ENCODE peak calls at places on chromosomes 12 and 14, in eight cellular contexts. J is A549; I is upper lobe of right lung; M is CD4-positive, alpha-beta T cell; T is tibial nerve; A is coronary artery; R is heart left ventricle; E is kidney epithelial cell. D is an unnamed sample.

GRCh38 chr12:242496-242895 is 20.1 kb downstream of the SLC6A13 start:
- DNase-seq in I (no peak), A (no peak), M (no peak), J (no peak), T (no peak), R (no peak), E (no peak), D (no peak)

GRCh38 chr12:111169032-111169431 is 199.9 kb downstream of the PHETA1 start:
- DNase-seq in E (no peak), I (no peak), R (no peak), A (no peak), M (no peak), J (no peak), T (no peak), D (no peak)

GRCh38 chr12:52189376-52190174 is 2.2 kb downstream of the KRT80 start:
- DNase-seq in E (no peak), J (no peak), T (no peak), I (no peak), M (no peak), R (no peak), A (no peak), D (no peak)

GRCh38 chr14:64766430-64767151 is 62.4 kb downstream of the PLEKHG3 start:
- DNase-seq in M (no peak), I (no peak), E (no peak), J (no peak), T (no peak), A (no peak), R (no peak), D (no peak)

GRCh38 chr14:100708349-100709217 is 18.1 kb upstream of the DLK1 start:
- DNase-seq in T (peak), R (peak), E (no peak), M (no peak), A (no peak), J (no peak), I (peak), D (peak)

GRCh38 chr12:418432-418831 is 17.0 kb downstream of the CCDC77 start:
- DNase-seq in I (no peak), T (no peak), J (no peak), E (no peak), R (no peak), M (no peak), A (no peak), D (no peak)

GRCh38 chr14:40188006-40188405 is 755.8 kb upstream of the FBXO33 start:
- DNase-seq in R (no peak), J (no peak), E (peak), T (no peak), A (no peak), I (no peak), M (no peak), D (no peak)

GRCh38 chr14:104446611-104447010 is 133.0 kb upstream of the C14orf180 start:
- DNase-seq in M (no peak), R (no peak), E (no peak), I (peak), J (no peak), A (no peak), T (no peak), D (no peak)

GRCh38 chr14:76782885-76783566 is 21.8 kb downstream of the VASH1 start:
- DNase-seq in I (no peak), J (no peak), R (no peak), M (no peak), A (no peak), E (no peak), T (no peak), D (no peak)

GRCh38 chr14:66395300-66395699 is 90.9 kb upstream of the CCDC196 start:
- DNase-seq in I (no peak), A (no peak), J (no peak), M (no peak), E (no peak), R (no peak), T (no peak), D (no peak)

GRCh38 chr12:31485570-31485969 is 105.4 kb downstream of the DENND5B start:
- DNase-seq in T (no peak), E (no peak), J (no peak), I (no peak), A (no peak), R (no peak), M (no peak), D (no peak)

GRCh38 chr14:102870994-102871831 is 51.2 kb upstream of the AMN start:
- DNase-seq in E (no peak), M (no peak), J (no peak), A (no peak), R (peak), I (no peak), T (no peak), D (no peak)

GRCh38 chr14:76926521-76927251 is 100.5 kb downstream of the LRRC74A start:
- DNase-seq in T (peak), M (peak), I (no peak), R (peak), A (no peak), J (no peak), E (no peak), D (no peak)

GRCh38 chr14:62691613-62692489 is 353.4 kb downstream of the KCNH5 start:
- DNase-seq in J (peak), A (no peak), E (peak), M (no peak), T (no peak), I (no peak), R (no peak), D (peak)

GRCh38 chr12:74322792-74323191 is 214.8 kb upstream of the ATXN7L3B start:
- DNase-seq in R (no peak), T (no peak), I (no peak), A (no peak), M (no peak), E (no peak), J (no peak), D (no peak)

GRCh38 chr12:105445261-105446015 is 114.9 kb downstream of the C12orf75 start:
- DNase-seq in J (no peak), A (no peak), M (no peak), T (no peak), I (no peak), E (no peak), R (no peak), D (no peak)

GRCh38 chr12:6604254-6605029 is 2.7 kb downstream of the CHD4 start:
- DNase-seq in J (no peak), E (no peak), I (no peak), A (no peak), T (no peak), R (no peak), M (no peak), D (no peak)

GRCh38 chr12:34406996-34407300 is 384.7 kb downstream of the ALG10 start:
- DNase-seq in E (no peak), T (no peak), J (no peak), A (peak), I (no peak), M (no peak), R (peak), D (peak)

GRCh38 chr12:131067993-131068942 is 114.6 kb downstream of the ADGRD1 start:
- DNase-seq in M (no peak), R (peak), T (no peak), J (no peak), A (peak), E (no peak), I (no peak), D (no peak)

GRCh38 chr12:53046655-53047220 is 3.1 kb upstream of the TNS2 start:
- DNase-seq in I (peak), A (peak), M (no peak), R (peak), E (no peak), J (peak), T (peak), D (no peak)

GRCh38 chr12:124328116-124328515 is 33.2 kb downstream of the RFLNA start:
- DNase-seq in J (no peak), M (no peak), A (no peak), T (no peak), I (no peak), R (peak), E (no peak), D (no peak)

GRCh38 chr12:33588082-33588712 is 148.6 kb upstream of the SYT10 start:
- DNase-seq in J (no peak), T (no peak), A (no peak), E (no peak), R (no peak), I (no peak), M (no peak), D (no peak)

GRCh38 chr12:24270464-24270863 is 321.0 kb upstream of the SOX5 start:
- DNase-seq in R (no peak), A (no peak), J (no peak), I (no peak), E (no peak), M (no peak), T (no peak), D (no peak)

GRCh38 chr12:103495158-103495782 is 498 bp downstream of the C12orf42 start:
- DNase-seq in A (no peak), I (peak), J (peak), R (no peak), E (no peak), T (no peak), M (peak), D (no peak)

GRCh38 chr12:75542942-75543341 is 31.5 kb upstream of the KRR1 start:
- DNase-seq in T (no peak), M (no peak), A (no peak), J (no peak), I (no peak), E (no peak), R (no peak), D (no peak)

GRCh38 chr12:117121456-117121855 is 22.2 kb upstream of the TESC start:
- DNase-seq in J (no peak), I (peak), T (no peak), R (no peak), E (no peak), A (no peak), M (no peak), D (no peak)

GRCh38 chr12:10341892-10342509 is 34.3 kb downstream of the KLRD1 start:
- DNase-seq in T (no peak), E (no peak), J (no peak), A (no peak), M (no peak), I (no peak), R (no peak), D (no peak)

GRCh38 chr12:54631988-54632728 is 2.5 kb downstream of the LACRT start:
- DNase-seq in R (no peak), T (no peak), A (no peak), J (no peak), I (no peak), M (no peak), E (no peak), D (no peak)

GRCh38 chr14:54650331-54651017 is 83.5 kb downstream of the SAMD4A start:
- DNase-seq in T (peak), I (peak), R (peak), M (no peak), E (peak), A (peak), J (peak), D (no peak)

GRCh38 chr12:12333980-12334709 is 15.9 kb downstream of the MANSC1 start:
- DNase-seq in R (peak), I (peak), J (peak), M (peak), T (peak), A (no peak), E (no peak), D (peak)

GRCh38 chr14:70254476-70254961 is 65.8 kb upstream of the SLC8A3 start:
- DNase-seq in M (no peak), E (no peak), T (no peak), I (peak), R (peak), J (no peak), A (no peak), D (peak)

GRCh38 chr12:56237552-56237951 is 7.7 kb downstream of the SLC39A5 start:
- DNase-seq in R (no peak), T (no peak), M (no peak), I (no peak), A (no peak), E (no peak), J (no peak), D (no peak)

GRCh38 chr12:22121224-22121623 is 75.2 kb downstream of the CMAS start:
- DNase-seq in M (peak), E (no peak), J (no peak), R (no peak), T (no peak), A (no peak), I (no peak), D (peak)

GRCh38 chr14:73724696-73725095 is 10.5 kb upstream of the PNMA1 start:
- DNase-seq in R (no peak), M (no peak), J (no peak), E (no peak), I (peak), A (peak), T (no peak), D (no peak)

GRCh38 chr14:73723411-73723798 is 9.2 kb upstream of the PNMA1 start:
- DNase-seq in I (no peak), E (no peak), R (no peak), T (no peak), J (no peak), A (no peak), M (no peak), D (no peak)

GRCh38 chr14:73725116-73726024 is 11.2 kb upstream of the PNMA1 start:
- DNase-seq in M (no peak), T (peak), R (no peak), I (peak), J (no peak), E (no peak), A (no peak), D (no peak)

GRCh38 chr14:73722581-73722980 is 8.4 kb upstream of the PNMA1 start:
- DNase-seq in I (peak), M (no peak), J (no peak), A (no peak), R (no peak), E (no peak), T (no peak), D (no peak)

GRCh38 chr14:73723799-73724621 is 9.8 kb upstream of the PNMA1 start:
- DNase-seq in T (peak), J (peak), A (peak), I (peak), E (no peak), M (no peak), R (peak), D (no peak)
- TF ChIP-seq CTCF in T (peak), J (peak), A (no peak), I (peak), E (no peak), M (no peak), R (peak), D (no peak)

GRCh38 chr12:69583203-69583602 is 2.1 kb upstream of the CCT2 start:
- DNase-seq in R (no peak), T (no peak), M (no peak), J (no peak), E (no peak), A (no peak), I (no peak), D (no peak)
- TF ChIP-seq CTCF in R (no peak), T (no peak), M (no peak), J (no peak), E (peak), A (no peak), I (no peak), D (no peak)

GRCh38 chr12:67663121-67663520 is 14.6 kb downstream of the DYRK2 start:
- DNase-seq in M (no peak), E (no peak), I (no peak), T (no peak), R (no peak), A (no peak), J (no peak), D (no peak)
- TF ChIP-seq CTCF in M (no peak), E (no peak), I (no peak), T (no peak), R (no peak), A (no peak), J (no peak), D (no peak)

GRCh38 chr12:16272222-16272621 is 5.3 kb downstream of the SLC15A5 start:
- DNase-seq in R (no peak), J (no peak), M (no peak), T (no peak), A (no peak), I (no peak), E (no peak), D (no peak)

GRCh38 chr12:16282978-16283377 is 5.5 kb upstream of the SLC15A5 start:
- DNase-seq in E (no peak), M (no peak), J (no peak), T (no peak), I (no peak), R (no peak), A (no peak), D (no peak)

GRCh38 chr12:16281157-16281556 is 3.7 kb upstream of the SLC15A5 start:
- DNase-seq in I (no peak), A (no peak), T (no peak), J (no peak), R (no peak), M (no peak), E (no peak), D (no peak)

DNA sequence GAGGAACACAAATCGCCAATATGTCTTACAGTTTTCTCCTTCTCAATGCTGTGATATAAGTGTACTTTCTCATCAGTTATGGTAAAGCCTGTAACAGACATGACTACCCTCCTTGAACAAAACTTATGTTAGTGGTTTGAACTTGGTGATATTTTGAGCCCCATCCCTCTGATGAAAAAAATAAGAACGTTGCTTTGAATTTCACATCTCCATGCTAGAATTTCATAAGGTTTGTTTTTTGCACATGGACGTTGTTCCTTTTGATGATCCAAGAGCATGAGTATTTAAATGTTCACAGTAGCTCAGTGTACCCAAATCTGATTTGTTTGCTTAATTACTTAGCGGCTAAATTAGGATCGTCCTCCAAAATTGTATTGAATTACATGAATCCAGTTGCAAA is at the start of gene SLC15A5:
- DNase-seq in J (no peak), M (no peak), I (no peak), E (no peak), T (no peak), R (no peak), A (no peak), D (no peak)
- TF ChIP-seq CTCF in J (no peak), M (no peak), I (no peak), E (no peak), T (no peak), R (no peak), A (no peak), D (no peak)

GRCh38 chr12:77617818-77618217 is 212.9 kb upstream of the NAV3 start:
- DNase-seq in M (no peak), E (no peak), J (no peak), A (no peak), I (no peak), R (no peak), T (no peak), D (no peak)

DNA sequence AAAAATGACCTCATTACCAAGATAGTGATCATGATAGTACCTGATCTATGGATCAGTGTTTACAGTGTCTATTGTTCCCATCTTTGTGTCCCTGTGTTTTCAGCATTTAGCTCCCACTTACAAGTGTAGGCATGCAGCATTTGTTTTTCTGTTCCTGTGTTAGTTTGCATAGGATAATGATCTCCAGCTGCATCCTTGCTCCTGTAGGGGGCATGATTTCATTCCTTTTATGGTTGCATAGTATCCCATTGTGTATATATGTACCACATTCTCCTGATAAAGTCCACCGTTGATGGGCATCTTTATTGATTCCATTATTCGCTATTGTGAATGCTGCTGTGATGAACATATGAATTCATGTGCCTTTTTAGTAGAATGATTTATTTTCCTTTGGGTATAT is 215.4 kb upstream of the NAV3 start:
- DNase-seq in A (no peak), T (no peak), J (no peak), I (no peak), E (no peak), M (no peak), R (no peak), D (no peak)
- TF ChIP-seq CTCF in A (no peak), T (no peak), J (no peak), I (no peak), E (peak), M (no peak), R (no peak), D (no peak)

DNA sequence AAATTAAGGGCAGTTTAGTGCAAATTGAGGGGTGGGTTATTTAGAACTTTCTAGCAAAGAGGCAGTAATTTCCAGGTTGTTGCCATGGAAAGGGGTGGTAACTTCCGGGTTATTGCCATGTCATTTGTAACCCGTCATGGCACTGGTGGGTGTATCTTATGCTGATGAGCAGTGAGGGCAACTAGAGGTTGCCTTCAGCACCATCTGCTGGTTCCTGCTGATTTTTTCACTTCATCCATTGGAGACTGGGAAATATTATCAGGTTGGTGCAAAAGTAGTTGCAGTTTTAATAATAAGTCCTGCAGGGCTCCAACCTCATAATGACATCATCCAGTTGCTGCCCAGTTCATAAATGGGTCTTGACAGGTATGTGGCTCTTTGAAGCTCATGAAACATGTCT is 24.4 kb upstream of the SERPINA4 start:
- DNase-seq in E (no peak), I (no peak), M (no peak), J (no peak), R (no peak), A (no peak), T (no peak), D (no peak)
- TF ChIP-seq CTCF in E (peak), I (no peak), M (no peak), J (no peak), R (no peak), A (no peak), T (no peak), D (no peak)

DNA sequence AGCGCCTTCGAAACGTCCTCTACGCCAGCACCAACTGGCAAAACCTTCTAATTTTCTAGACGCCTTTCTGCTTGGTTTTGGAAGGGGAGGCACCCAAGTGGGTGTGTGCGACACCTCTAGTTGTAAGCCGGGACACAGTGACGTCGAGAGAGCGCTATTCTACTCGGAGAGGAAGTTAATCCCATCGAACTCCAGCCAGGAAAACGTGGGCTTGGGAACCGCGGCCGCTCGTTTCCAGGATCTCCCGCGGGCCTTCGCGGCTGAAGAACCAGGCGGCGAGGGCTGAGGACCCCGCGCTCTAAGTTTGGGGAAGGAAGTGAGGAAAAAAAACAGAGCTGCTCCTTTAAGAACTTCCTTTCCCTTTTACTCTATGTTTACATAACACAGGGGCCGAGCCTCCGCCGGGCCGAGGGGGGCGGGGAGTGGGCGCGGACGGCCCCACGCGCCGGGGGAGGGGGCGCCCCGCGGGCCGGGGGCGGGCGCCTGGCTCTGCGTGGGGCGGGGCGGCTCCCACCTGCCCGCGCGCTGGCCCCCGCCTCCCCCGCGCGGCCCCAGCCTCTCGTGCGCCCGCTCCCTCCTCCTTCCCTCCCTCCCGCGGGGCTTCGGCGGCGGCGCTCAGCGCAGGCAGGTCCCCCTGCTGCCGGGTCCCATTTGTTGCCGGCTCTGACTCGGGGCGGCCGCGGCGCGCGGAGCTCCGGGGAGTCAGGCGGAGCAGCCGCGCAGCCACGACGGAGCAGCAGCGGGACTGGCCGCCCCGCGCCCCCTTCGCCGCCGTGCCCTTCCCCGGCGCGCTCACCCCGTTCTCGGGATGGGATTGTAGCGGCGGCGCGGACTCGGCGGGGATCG is at the start of gene PELI2:
- DNase-seq in J (peak), E (no peak), T (peak), A (peak), R (peak), I (peak), M (peak), D (peak)
- TF ChIP-seq CTCF in J (no peak), E (peak), T (peak), A (no peak), R (peak), I (no peak), M (no peak), D (no peak)